ENCODE peak calls at places on chromosomes 2 and 18, in five cellular contexts. A, O, W, I and Q are unnamed samples.

GRCh38 chr2:216344958-216345315 is 27.3 kb downstream of the MARCHF4 start:
- DNase-seq in W (no peak), I (no peak), A (no peak), O (no peak), Q (no peak)

GRCh38 chr18:62179213-62179612 is 7.6 kb downstream of the PIGN start:
- DNase-seq in A (no peak), W (no peak), O (no peak), I (no peak), Q (no peak)

GRCh38 chr2:221649045-221649444 is 76.9 kb upstream of the EPHA4 start:
- DNase-seq in A (no peak), I (peak), O (no peak), W (no peak), Q (no peak)

GRCh38 chr18:46332956-46333355 is 228.8 kb downstream of the HAUS1 start:
- DNase-seq in O (no peak), W (no peak), A (peak), I (no peak), Q (peak)

GRCh38 chr2:127486247-127486912 is 39.9 kb downstream of the IWS1 start:
- DNase-seq in A (no peak), O (no peak), I (no peak), W (no peak), Q (no peak)

GRCh38 chr2:39107724-39108273 is 13.1 kb downstream of the SOS1 start:
- DNase-seq in I (no peak), A (no peak), W (no peak), O (no peak), Q (no peak)

GRCh38 chr2:213868526-213868925 is 542.3 kb upstream of the VWC2L start:
- DNase-seq in W (no peak), O (no peak), I (no peak), A (no peak), Q (no peak)

GRCh38 chr2:187877391-187877790 is 323.2 kb upstream of the TFPI start:
- DNase-seq in W (no peak), O (no peak), I (peak), A (no peak), Q (no peak)

GRCh38 chr2:30068067-30068466 is 78.7 kb upstream of the YPEL5 start:
- DNase-seq in A (no peak), I (peak), O (no peak), W (no peak), Q (no peak)

GRCh38 chr18:58887613-58887963 is 22.9 kb downstream of the ZNF532 start:
- DNase-seq in A (peak), I (peak), O (peak), W (no peak), Q (peak)

GRCh38 chr2:211534655-211535054 is 978.3 kb downstream of the CPS1 start:
- DNase-seq in A (no peak), I (no peak), O (no peak), W (no peak), Q (no peak)

GRCh38 chr18:79942786-79943607 is 8.5 kb downstream of the SLC66A2 start:
- DNase-seq in A (peak), O (no peak), I (peak), W (no peak), Q (no peak)

GRCh38 chr2:147174824-147175254 is 670.0 kb upstream of the ACVR2A start:
- DNase-seq in A (no peak), O (no peak), I (no peak), W (no peak), Q (no peak)

DNA sequence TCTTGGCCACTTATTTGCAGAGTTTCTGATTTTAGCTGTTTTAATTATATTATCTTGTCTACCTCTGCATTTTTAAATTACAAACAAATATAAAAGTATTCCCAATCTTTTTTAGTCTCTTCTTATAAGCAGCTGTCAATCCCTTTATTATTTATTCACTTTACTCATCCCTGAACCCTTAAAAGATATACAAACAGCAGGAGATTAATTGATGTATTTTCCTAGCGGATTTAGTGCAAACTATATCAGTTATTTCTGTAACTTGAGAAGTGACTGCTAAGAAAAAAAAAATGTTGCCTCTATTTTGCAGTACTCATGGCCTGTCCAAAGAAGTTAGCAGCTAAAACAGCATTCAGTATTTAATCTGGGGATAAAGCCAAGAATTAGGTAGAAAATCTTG is 42.1 kb upstream of the GCFC2 start:
- DNase-seq in W (no peak), O (no peak), I (no peak), A (no peak), Q (no peak)
- TF ChIP-seq CTCF in W (no peak), O (no peak), I (no peak), A (no peak), Q (no peak)

GRCh38 chr2:201420442-201421113 is 30.7 kb downstream of the TRAK2 start:
- DNase-seq in W (no peak), I (no peak), O (peak), A (no peak), Q (no peak)

GRCh38 chr2:201414099-201415023 is 36.9 kb downstream of the TRAK2 start:
- DNase-seq in O (no peak), W (no peak), A (no peak), I (no peak), Q (no peak)

GRCh38 chr2:201419986-201420385 is 31.3 kb downstream of the TRAK2 start:
- DNase-seq in I (no peak), W (no peak), O (no peak), A (no peak), Q (no peak)

GRCh38 chr2:201415149-201415548 is 36.1 kb downstream of the TRAK2 start:
- DNase-seq in O (no peak), A (no peak), W (no peak), I (no peak), Q (no peak)

DNA sequence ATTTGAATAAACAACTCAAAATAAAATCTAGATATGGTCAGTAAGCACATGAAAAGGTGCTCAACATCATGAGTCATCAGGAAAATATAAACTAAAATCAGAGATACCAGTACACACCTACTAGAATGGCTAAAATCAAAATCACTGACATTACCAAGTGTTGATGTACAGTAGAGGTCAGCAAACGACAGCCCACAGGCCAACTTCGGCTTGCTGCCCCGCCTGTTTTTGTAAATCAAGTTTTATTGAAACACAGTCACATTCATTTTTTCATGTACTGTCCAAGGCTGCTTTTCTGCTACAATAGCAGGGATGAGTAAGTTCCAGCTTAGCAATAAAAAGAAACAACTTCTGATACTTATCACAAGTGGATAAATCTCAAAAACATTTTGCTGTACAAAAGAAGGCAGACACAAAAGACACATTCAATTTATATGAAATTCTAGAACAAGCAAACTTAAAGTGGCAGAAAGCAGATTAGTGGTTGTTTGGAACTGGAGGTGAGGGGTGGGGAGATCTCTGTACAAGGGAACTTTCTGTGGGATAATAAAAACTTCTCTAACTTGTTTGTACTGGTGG is 32.1 kb downstream of the TRAK2 start:
- DNase-seq in O (peak), W (no peak), A (no peak), I (peak), Q (no peak)
- TF ChIP-seq CTCF in O (no peak), W (no peak), A (no peak), I (no peak), Q (no peak)

GRCh38 chr2:179850188-179850587 is 11.2 kb downstream of the ZNF385B start:
- DNase-seq in W (peak), I (no peak), A (no peak), O (peak), Q (no peak)
- TF ChIP-seq CTCF in W (peak), I (no peak), A (no peak), O (peak), Q (no peak)

GRCh38 chr2:101038455-101039255 is 36.6 kb downstream of the RPL31 start:
- DNase-seq in W (no peak), O (peak), A (no peak), I (peak), Q (peak)
- TF ChIP-seq CTCF in W (peak), O (peak), A (peak), I (no peak), Q (peak)

GRCh38 chr2:239396881-239397681 is 3.7 kb downstream of the HDAC4 start:
- DNase-seq in W (no peak), I (no peak), O (peak), A (no peak), Q (peak)
- TF ChIP-seq CTCF in W (no peak), I (no peak), O (peak), A (peak), Q (peak)

DNA sequence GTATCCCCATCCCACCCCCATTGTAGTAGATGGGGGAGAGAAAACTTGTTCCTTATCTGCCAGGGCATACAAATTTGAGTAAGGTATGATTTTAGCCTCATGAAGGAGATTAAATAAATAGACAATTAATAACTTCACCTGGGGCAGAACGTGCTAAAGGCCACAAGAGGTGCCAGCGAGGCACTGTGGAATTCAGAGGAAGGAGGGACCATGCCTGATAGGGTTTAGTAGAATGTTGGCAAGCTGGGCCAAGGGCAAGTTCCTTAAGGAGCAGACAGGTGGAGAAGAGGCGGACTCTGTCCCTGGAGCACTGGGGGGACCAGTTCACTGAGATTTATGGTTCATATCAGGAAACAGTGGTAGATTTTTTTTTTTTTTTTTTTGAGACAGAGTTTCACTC is 22.5 kb downstream of the STAMBP start:
- DNase-seq in A (no peak), W (no peak), O (peak), I (peak), Q (peak)
- TF ChIP-seq CTCF in A (peak), W (peak), O (peak), I (peak), Q (peak)